ENCODE peak calls at places on chromosomes 5 and 9, in nine cellular contexts. H is heart left ventricle; X is cardiac fibroblast; Z is body of pancreas; Y is CD4-positive, CD25-positive, alpha-beta regulatory T cell; J is ovary; D is NT2/D1; B is naive thymus-derived CD4-positive, alpha-beta T cell; P is CD8-positive, alpha-beta memory T cell. Q is an unnamed sample.

GRCh38 chr5:178322736-178323540 is 90.3 kb upstream of the PHYKPL start:
- DNase-seq in Y (no peak), P (no peak), J (no peak), D (no peak), B (no peak), H (no peak), X (no peak), Z (no peak), Q (no peak)

GRCh38 chr5:178327931-178328711 is 95.5 kb upstream of the PHYKPL start:
- DNase-seq in Y (no peak), D (no peak), X (no peak), H (peak), P (no peak), J (no peak), B (no peak), Z (no peak), Q (no peak)

GRCh38 chr5:42301349-42301748 is 121.9 kb upstream of the GHR start:
- DNase-seq in J (no peak), Z (no peak), P (no peak), X (peak), D (no peak), Y (no peak), H (no peak), B (no peak), Q (no peak)

GRCh38 chr9:117448066-117448465 is 33.2 kb upstream of the ASTN2 start:
- DNase-seq in P (no peak), X (no peak), J (no peak), Y (no peak), D (no peak), H (no peak), B (no peak), Z (no peak), Q (no peak)

GRCh38 chr9:82299870-82300269 is 311.3 kb downstream of the SPATA31D1 start:
- DNase-seq in X (no peak), Z (no peak), P (no peak), D (no peak), H (no peak), Y (no peak), B (no peak), J (no peak), Q (no peak)

GRCh38 chr9:78097541-78097940 is 65.9 kb upstream of the GNAQ start:
- DNase-seq in X (no peak), P (no peak), Z (no peak), J (no peak), D (no peak), B (no peak), Y (no peak), H (no peak), Q (no peak)

GRCh38 chr5:1652873-1653707 is 129.3 kb upstream of the LPCAT1 start:
- DNase-seq in Z (no peak), J (no peak), H (no peak), Y (peak), P (no peak), D (no peak), B (peak), X (peak), Q (no peak)

GRCh38 chr5:55188656-55189380 is 15.8 kb upstream of the CDC20B start:
- DNase-seq in Y (no peak), B (no peak), X (no peak), J (no peak), H (no peak), Z (no peak), P (no peak), D (no peak), Q (no peak)

GRCh38 chr5:23631283-23632045 is 124.1 kb downstream of the PRDM9 start:
- DNase-seq in J (no peak), P (no peak), X (peak), D (no peak), B (no peak), H (no peak), Z (no peak), Y (no peak), Q (no peak)

GRCh38 chr9:92294297-92294676 is 790 bp upstream of the IARS1 start:
- DNase-seq in Y (peak), J (no peak), B (no peak), H (no peak), P (no peak), X (peak), Z (no peak), D (no peak), Q (peak)

GRCh38 chr9:3027260-3027659 is 183.4 kb upstream of the PUM3 start:
- DNase-seq in B (no peak), J (no peak), Y (no peak), P (no peak), H (no peak), X (no peak), Z (no peak), D (no peak), Q (no peak)

GRCh38 chr5:170631471-170632195 is 127.8 kb downstream of the KCNIP1 start:
- DNase-seq in Z (no peak), Y (no peak), P (no peak), D (no peak), J (peak), B (no peak), X (peak), H (no peak), Q (no peak)

GRCh38 chr5:57034517-57034916 is 82.6 kb upstream of the MIER3 start:
- DNase-seq in P (no peak), Z (no peak), H (no peak), X (no peak), D (no peak), B (no peak), Y (no peak), J (no peak), Q (no peak)

GRCh38 chr9:31071606-31072286 is 1312.7 kb upstream of the ACO1 start:
- DNase-seq in Z (no peak), B (no peak), D (no peak), J (no peak), H (no peak), P (no peak), X (no peak), Y (no peak), Q (no peak)

GRCh38 chr5:141880961-141881801 is 3.0 kb upstream of the PCDH1 start:
- DNase-seq in Y (no peak), P (no peak), B (no peak), X (no peak), Z (no peak), J (no peak), D (no peak), H (no peak), Q (no peak)

GRCh38 chr5:98816574-98817222 is 43.2 kb downstream of the RGMB start:
- DNase-seq in B (no peak), Z (peak), P (no peak), D (no peak), H (no peak), J (no peak), Y (no peak), X (peak), Q (peak)

GRCh38 chr9:24602687-24603352 is 57.1 kb upstream of the IZUMO3 start:
- DNase-seq in Y (no peak), J (no peak), X (no peak), D (no peak), H (no peak), P (no peak), B (no peak), Z (no peak), Q (no peak)

GRCh38 chr5:80569961-80570786 is at the start of gene ANKRD34B:
- DNase-seq in Z (no peak), Y (peak), J (no peak), H (peak), P (no peak), X (no peak), B (no peak), D (no peak), Q (peak)
- H3K4me3 ChIP-seq in Z (peak), Y (no peak), J (no peak), H (peak), P (no peak), X (peak), B (no peak), D (peak), Q (no peak)

DNA sequence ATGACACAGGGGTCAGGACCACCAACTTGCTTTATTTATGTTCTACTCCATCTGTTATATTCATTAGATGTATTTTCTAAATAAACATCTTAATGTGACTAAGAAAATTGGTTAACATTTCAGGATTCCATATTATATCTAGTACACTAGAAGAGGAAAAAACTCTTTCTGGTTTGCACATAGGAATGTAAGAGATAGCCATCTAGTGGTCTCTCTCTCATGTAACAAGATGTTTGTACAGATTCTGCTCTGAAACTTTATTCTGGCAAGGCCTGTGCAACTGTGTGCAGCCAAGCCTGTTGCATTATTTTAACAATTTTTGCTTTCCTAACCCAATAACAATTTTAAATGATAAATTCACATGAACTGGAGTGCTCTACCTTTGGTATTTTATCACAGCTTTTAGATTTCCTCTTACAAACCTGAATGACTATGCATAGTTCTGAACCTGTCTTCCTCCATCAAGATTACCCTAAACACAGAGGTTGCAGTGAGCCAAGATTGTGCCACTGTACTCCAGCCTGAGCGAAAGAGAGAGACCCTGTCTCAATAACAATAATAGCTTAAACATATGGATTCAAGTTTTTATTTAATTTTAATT is 148.1 kb downstream of the GIN1 start:
- DNase-seq in P (no peak), D (no peak), Y (peak), B (peak), Z (no peak), H (no peak), X (peak), J (no peak), Q (peak)
- H3K4me3 ChIP-seq in P (no peak), D (no peak), Y (no peak), B (no peak), Z (no peak), H (no peak), X (no peak), J (no peak), Q (no peak)

DNA sequence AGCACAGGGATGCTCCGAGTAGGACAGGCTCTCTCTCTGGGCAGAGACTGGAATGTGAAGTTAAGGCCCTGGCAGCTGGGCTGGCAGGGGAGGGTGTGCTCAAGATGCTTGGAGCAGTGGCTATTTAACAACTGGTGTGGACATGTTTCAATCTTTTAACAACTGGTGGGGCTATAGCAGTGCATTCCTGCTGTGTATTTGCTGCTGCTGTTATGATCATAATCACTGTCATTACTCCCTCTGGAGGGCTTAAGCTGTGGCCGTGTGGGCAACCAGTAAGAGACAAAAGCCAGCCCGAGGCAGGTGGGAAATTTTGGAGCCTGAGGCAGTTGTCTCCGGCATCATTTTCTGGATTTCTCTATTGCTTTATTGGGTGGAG is 33.3 kb upstream of the PTGS1 start:
- DNase-seq in H (no peak), B (no peak), P (no peak), Z (no peak), Y (no peak), J (no peak), X (no peak), D (no peak), Q (no peak)
- H3K4me3 ChIP-seq in H (no peak), B (no peak), P (no peak), Z (no peak), Y (no peak), J (no peak), X (no peak), D (no peak), Q (no peak)

GRCh38 chr9:131610231-131610761 is 65.0 kb downstream of the PRRT1B start:
- DNase-seq in H (peak), J (peak), D (no peak), X (peak), Y (no peak), Z (no peak), P (no peak), B (no peak), Q (no peak)

GRCh38 chr9:131606896-131607567 is 61.7 kb downstream of the PRRT1B start:
- DNase-seq in J (no peak), X (no peak), Y (no peak), B (no peak), H (no peak), P (no peak), Z (no peak), D (no peak), Q (no peak)

GRCh38 chr9:131609116-131609830 is 64.0 kb downstream of the PRRT1B start:
- DNase-seq in D (peak), Y (no peak), X (peak), P (no peak), Z (no peak), J (peak), B (no peak), H (peak), Q (peak)

GRCh38 chr9:131607591-131607990 is 62.3 kb downstream of the PRRT1B start:
- DNase-seq in P (no peak), B (no peak), X (no peak), Y (no peak), D (no peak), Z (no peak), H (no peak), J (no peak), Q (no peak)

GRCh38 chr9:131608469-131609115 is 63.3 kb downstream of the PRRT1B start:
- DNase-seq in H (peak), D (peak), Z (peak), P (no peak), Y (no peak), B (no peak), X (peak), J (peak), Q (peak)
- H3K4me3 ChIP-seq in H (no peak), D (no peak), Z (no peak), P (no peak), Y (no peak), B (no peak), X (no peak), J (no peak), Q (no peak)

Q was measured in endothelial cell of umbilical vein.